ENCODE peak calls at places on chromosome 20, in four cellular contexts. One of them, this sample, is unnamed.

GRCh38 chr20:46099491-46100287 is 9.9 kb upstream of the NCOA5 start:
- DNase-seq in PC-3: no peak
- DNase-seq in HCT116: no peak
- DNase-seq in Karpas-422: peak; percentile 59
- DNase-seq in this sample: no peak

GRCh38 chr20:33518071-33518470 is 28.2 kb downstream of the CBFA2T2 start:
- DNase-seq in PC-3: peak; percentile 75
- DNase-seq in HCT116: no peak
- DNase-seq in Karpas-422: no peak
- DNase-seq in this sample: peak; percentile 47

GRCh38 chr20:10553326-10553984 is 118.3 kb downstream of the SLX4IP start:
- DNase-seq in HCT116: no peak
- DNase-seq in Karpas-422: peak; percentile 86
- DNase-seq in PC-3: peak; percentile 91
- DNase-seq in this sample: peak; percentile 87

GRCh38 chr20:62786100-62786499 is 10.2 kb upstream of the MRGBP start:
- DNase-seq in PC-3: no peak
- DNase-seq in HCT116: no peak
- DNase-seq in Karpas-422: no peak
- DNase-seq in this sample: no peak

GRCh38 chr20:48825551-48825885 is 2.3 kb downstream of the PREX1 start:
- DNase-seq in PC-3: no peak
- DNase-seq in HCT116: no peak
- DNase-seq in Karpas-422: no peak
- DNase-seq in this sample: no peak

GRCh38 chr20:41321003-41321402 is 3.5 kb upstream of the ZHX3 start:
- DNase-seq in Karpas-422: no peak
- DNase-seq in HCT116: no peak
- DNase-seq in PC-3: no peak
- DNase-seq in this sample: no peak

GRCh38 chr20:21613512-21613911 is 92.0 kb upstream of the PAX1 start:
- DNase-seq in Karpas-422: no peak
- DNase-seq in PC-3: peak; percentile 30
- DNase-seq in HCT116: no peak
- DNase-seq in this sample: no peak

GRCh38 chr20:23162887-23163286 is 76.8 kb upstream of the CD93 start:
- DNase-seq in HCT116: no peak
- DNase-seq in Karpas-422: peak; percentile 31
- DNase-seq in PC-3: no peak
- DNase-seq in this sample: no peak

GRCh38 chr20:45946149-45946970 is 11.9 kb downstream of the PCIF1 start:
- DNase-seq in Karpas-422: no peak
- DNase-seq in PC-3: no peak
- DNase-seq in HCT116: no peak
- DNase-seq in this sample: peak; percentile 41

GRCh38 chr20:22686097-22686496 is 101.7 kb upstream of the FOXA2 start:
- DNase-seq in PC-3: peak; percentile 82
- DNase-seq in Karpas-422: peak; percentile 88
- DNase-seq in HCT116: peak; percentile 46
- DNase-seq in this sample: peak; percentile 35

GRCh38 chr20:43124261-43124660 is 65.4 kb downstream of the PTPRT start:
- DNase-seq in Karpas-422: no peak
- DNase-seq in PC-3: no peak
- DNase-seq in HCT116: no peak
- DNase-seq in this sample: no peak

GRCh38 chr20:555933-556332 is 12.3 kb upstream of the CSNK2A1 start:
- DNase-seq in PC-3: no peak
- DNase-seq in HCT116: no peak
- DNase-seq in Karpas-422: no peak
- DNase-seq in this sample: peak; percentile 27

GRCh38 chr20:112396-112795 is 24.9 kb downstream of the DEFB125 start:
- DNase-seq in PC-3: no peak
- DNase-seq in HCT116: no peak
- DNase-seq in Karpas-422: no peak
- DNase-seq in this sample: no peak

GRCh38 chr20:59071224-59071623 is 28.6 kb upstream of the PRELID3B start:
- DNase-seq in Karpas-422: no peak
- DNase-seq in PC-3: no peak
- DNase-seq in HCT116: no peak
- DNase-seq in this sample: no peak

GRCh38 chr20:36298061-36298460 is 8.1 kb upstream of the DLGAP4 start:
- DNase-seq in Karpas-422: peak; percentile 15
- DNase-seq in PC-3: no peak
- DNase-seq in HCT116: no peak
- DNase-seq in this sample: no peak

GRCh38 chr20:11891081-11891826 is 26.4 kb upstream of the BTBD3 start:
- DNase-seq in PC-3: peak; percentile 59
- DNase-seq in Karpas-422: no peak
- DNase-seq in HCT116: no peak
- DNase-seq in this sample: peak; percentile 18

GRCh38 chr20:9110916-9111432 is 42.1 kb downstream of the PLCB4 start:
- DNase-seq in PC-3: no peak
- DNase-seq in Karpas-422: no peak
- DNase-seq in HCT116: no peak
- DNase-seq in this sample: no peak

GRCh38 chr20:49685161-49685601 is 28.5 kb downstream of the B4GALT5 start:
- DNase-seq in PC-3: no peak
- DNase-seq in HCT116: no peak
- DNase-seq in Karpas-422: no peak
- DNase-seq in this sample: no peak

GRCh38 chr20:59273699-59274380 is 26.6 kb upstream of the EDN3 start:
- DNase-seq in PC-3: no peak
- DNase-seq in HCT116: no peak
- DNase-seq in Karpas-422: no peak
- DNase-seq in this sample: no peak

GRCh38 chr20:53208110-53208908 is 236.2 kb downstream of the TSHZ2 start:
- DNase-seq in HCT116: no peak
- DNase-seq in Karpas-422: peak; percentile 44
- DNase-seq in PC-3: no peak
- DNase-seq in this sample: no peak

GRCh38 chr20:54148947-54149764 is 24.6 kb downstream of the CYP24A1 start:
- DNase-seq in Karpas-422: no peak
- DNase-seq in HCT116: peak; percentile 93
- DNase-seq in PC-3: peak; percentile 100
- DNase-seq in this sample: no peak

GRCh38 chr20:59149678-59150504 is 13.7 kb upstream of the ZNF831 start:
- DNase-seq in Karpas-422: no peak
- DNase-seq in PC-3: no peak
- DNase-seq in HCT116: no peak
- DNase-seq in this sample: no peak

GRCh38 chr20:558117-558516 is 14.5 kb upstream of the CSNK2A1 start:
- DNase-seq in HCT116: no peak
- DNase-seq in PC-3: peak; percentile 37
- DNase-seq in Karpas-422: no peak
- DNase-seq in this sample: no peak

GRCh38 chr20:1364106-1364505 is 28.7 kb downstream of the FKBP1A start:
- DNase-seq in PC-3: no peak
- DNase-seq in Karpas-422: no peak
- DNase-seq in HCT116: no peak
- DNase-seq in this sample: no peak

GRCh38 chr20:35908007-35908406 is 46.3 kb downstream of the SCAND1 start:
- DNase-seq in Karpas-422: no peak
- DNase-seq in PC-3: no peak
- DNase-seq in HCT116: no peak
- DNase-seq in this sample: no peak

GRCh38 chr20:11159728-11160127 is 485.9 kb upstream of the JAG1 start:
- DNase-seq in PC-3: no peak
- DNase-seq in HCT116: no peak
- DNase-seq in Karpas-422: no peak
- DNase-seq in this sample: peak; percentile 83

GRCh38 chr20:41560971-41561370 is 57.2 kb downstream of the CHD6 start:
- DNase-seq in Karpas-422: no peak
- DNase-seq in PC-3: no peak
- DNase-seq in HCT116: no peak
- DNase-seq in this sample: no peak

GRCh38 chr20:41001497-41001896 is 27.1 kb upstream of the TOP1 start:
- DNase-seq in HCT116: no peak
- DNase-seq in PC-3: no peak
- DNase-seq in Karpas-422: no peak
- DNase-seq in this sample: no peak

DNA sequence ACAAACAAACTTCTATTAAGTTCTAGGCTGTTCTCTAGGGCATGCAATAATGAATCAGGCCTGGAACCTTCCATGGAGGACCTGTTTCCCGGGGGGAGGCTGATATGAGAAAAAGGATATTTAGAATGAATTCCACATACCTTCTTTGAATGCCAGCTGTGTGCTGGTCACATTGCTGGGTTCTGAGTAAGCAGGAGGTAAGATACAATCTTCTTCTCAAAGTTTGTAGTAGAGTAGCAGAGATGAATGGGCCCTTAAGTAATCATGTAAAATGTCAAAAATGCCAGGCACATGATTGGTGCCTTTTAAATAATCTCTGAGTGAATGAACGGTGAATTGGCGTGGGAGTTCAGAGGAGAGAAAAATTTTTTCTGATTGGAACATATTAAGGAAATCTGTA is 47.4 kb downstream of the TGM2 start:
- DNase-seq in PC-3: peak; percentile 96
- DNase-seq in Karpas-422: no peak
- DNase-seq in HCT116: no peak
- DNase-seq in this sample: peak; percentile 97
- H2AFZ ChIP-seq in PC-3: no peak overlapping the region
- H2AFZ ChIP-seq in Karpas-422: no peak overlapping the region
- H2AFZ ChIP-seq in HCT116: peak overlapping the region; percentile 57
- H2AFZ ChIP-seq in this sample: no peak overlapping the region

GRCh38 chr20:57708694-57709673 is 831 bp downstream of the PMEPA1 start:
- DNase-seq in PC-3: no peak
- DNase-seq in HCT116: no peak
- DNase-seq in Karpas-422: no peak
- DNase-seq in this sample: no peak

GRCh38 chr20:57709823-57710799 is at the start of gene PMEPA1:
- DNase-seq in HCT116: peak; percentile 56
- DNase-seq in Karpas-422: peak; percentile 94
- DNase-seq in PC-3: peak; percentile 99
- DNase-seq in this sample: peak; percentile 96

GRCh38 chr20:57711311-57711712 is 1.5 kb upstream of the PMEPA1 start:
- DNase-seq in Karpas-422: no peak
- DNase-seq in PC-3: peak; percentile 36
- DNase-seq in HCT116: no peak
- DNase-seq in this sample: no peak

GRCh38 chr20:57711826-57712225 is 2.0 kb upstream of the PMEPA1 start:
- DNase-seq in PC-3: no peak
- DNase-seq in Karpas-422: no peak
- DNase-seq in HCT116: no peak
- DNase-seq in this sample: no peak

GRCh38 chr20:57710841-57711240 is 1.0 kb upstream of the PMEPA1 start:
- DNase-seq in Karpas-422: no peak
- DNase-seq in HCT116: no peak
- DNase-seq in PC-3: peak; percentile 35
- DNase-seq in this sample: no peak
- H2AFZ ChIP-seq in Karpas-422: no peak overlapping the region
- H2AFZ ChIP-seq in HCT116: no peak overlapping the region
- H2AFZ ChIP-seq in PC-3: peak overlapping the region; percentile 90
- H2AFZ ChIP-seq in this sample: no peak overlapping the region

GRCh38 chr20:37316116-37316774 is 26.8 kb downstream of the MANBAL start:
- DNase-seq in HCT116: no peak
- DNase-seq in PC-3: no peak
- DNase-seq in Karpas-422: peak; percentile 74
- DNase-seq in this sample: no peak

GRCh38 chr20:37314099-37314498 is 24.6 kb downstream of the MANBAL start:
- DNase-seq in Karpas-422: no peak
- DNase-seq in HCT116: no peak
- DNase-seq in PC-3: no peak
- DNase-seq in this sample: no peak

GRCh38 chr20:37314617-37315292 is 25.3 kb downstream of the MANBAL start:
- DNase-seq in Karpas-422: no peak
- DNase-seq in HCT116: no peak
- DNase-seq in PC-3: no peak
- DNase-seq in this sample: no peak

GRCh38 chr20:37316775-37317170 is 27.3 kb downstream of the MANBAL start:
- DNase-seq in Karpas-422: no peak
- DNase-seq in PC-3: no peak
- DNase-seq in HCT116: no peak
- DNase-seq in this sample: no peak

DNA sequence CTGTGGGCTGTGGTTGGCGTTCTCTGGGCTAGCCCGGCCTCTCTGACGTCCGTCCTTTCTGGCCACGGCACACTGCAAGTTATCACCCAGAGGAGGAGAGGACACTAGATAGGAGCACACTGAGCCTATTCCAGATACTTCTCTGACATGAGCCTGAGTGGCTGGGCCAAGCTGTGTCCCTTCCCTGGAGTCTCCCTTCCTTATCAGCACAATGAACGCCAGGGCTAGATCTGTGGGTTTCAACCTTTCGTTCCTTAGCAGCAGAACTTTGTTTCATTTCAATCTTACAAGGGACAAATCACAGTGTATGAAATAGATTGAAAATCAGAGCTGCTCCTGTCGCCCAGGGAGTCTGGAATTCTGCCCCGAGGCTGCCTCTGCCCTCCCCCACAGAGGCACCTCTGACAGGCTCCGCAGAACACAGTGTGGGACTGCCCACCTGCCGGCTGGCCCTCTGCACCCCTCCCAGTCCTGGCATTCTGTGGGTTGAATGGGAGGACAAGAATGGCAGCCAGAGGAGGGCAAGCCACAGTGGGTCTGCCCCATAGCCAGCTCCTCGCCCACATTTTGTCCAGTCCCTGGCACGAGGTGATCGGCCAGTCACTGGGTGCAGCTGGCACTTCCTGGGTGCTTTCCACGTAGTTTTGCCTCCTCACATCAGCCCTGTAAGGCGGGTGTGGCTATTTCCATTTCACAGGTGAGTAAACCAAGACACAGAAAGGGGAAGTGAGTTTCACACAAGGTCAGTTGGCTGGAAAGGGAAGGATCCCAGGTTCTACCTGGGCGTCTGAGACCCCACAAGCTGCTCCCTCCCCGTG is 26.0 kb downstream of the MANBAL start:
- DNase-seq in PC-3: no peak
- DNase-seq in HCT116: no peak
- DNase-seq in Karpas-422: peak; percentile 62
- DNase-seq in this sample: peak; percentile 86
- H2AFZ ChIP-seq in PC-3: no peak overlapping the region
- H2AFZ ChIP-seq in HCT116: no peak overlapping the region
- H2AFZ ChIP-seq in Karpas-422: no peak overlapping the region
- H2AFZ ChIP-seq in this sample: peak overlapping the region; percentile 76

DNA sequence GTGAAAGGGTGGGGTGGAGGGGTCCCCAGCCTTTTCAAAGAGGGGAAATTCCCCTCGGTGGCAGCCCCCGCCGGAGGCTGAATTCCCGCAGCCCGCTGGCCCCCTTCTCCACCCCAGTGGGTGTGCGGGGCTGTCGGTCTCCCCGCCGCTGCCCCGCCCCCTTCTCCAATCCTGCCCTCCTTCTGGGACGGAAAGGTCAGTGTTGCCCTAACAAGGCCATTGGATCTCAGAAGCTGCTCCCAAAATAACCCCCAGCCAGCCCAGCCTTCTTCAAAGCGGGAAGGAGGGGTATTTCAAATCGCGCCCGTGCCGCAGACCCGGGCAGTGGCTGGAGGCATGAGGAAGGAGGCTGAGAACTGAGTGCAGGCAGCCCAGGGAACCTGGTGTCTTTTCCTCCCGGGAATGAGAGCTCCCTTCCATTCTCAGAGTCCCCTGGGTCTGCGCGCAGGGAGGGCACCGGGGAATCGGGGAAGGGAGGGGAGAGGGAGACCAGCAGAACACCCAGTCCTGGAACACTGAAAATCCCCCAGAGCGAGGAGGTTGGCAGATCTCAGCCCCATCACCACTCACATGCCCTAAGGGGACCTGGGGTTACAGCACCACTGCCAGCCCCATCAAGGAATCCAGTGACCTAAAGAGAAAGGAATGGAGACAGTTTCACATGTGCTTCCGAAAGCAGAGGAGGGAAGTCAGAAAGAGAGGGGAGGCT is at the start of gene JPH2:
- DNase-seq in HCT116: no peak
- DNase-seq in PC-3: peak; percentile 91
- DNase-seq in Karpas-422: no peak
- DNase-seq in this sample: peak; percentile 37
- H2AFZ ChIP-seq in HCT116: peak within 1 kb of the TSS; percentile 55
- H2AFZ ChIP-seq in PC-3: peak within 1 kb of the TSS; percentile 74
- H2AFZ ChIP-seq in Karpas-422: no peak within 1 kb of the TSS
- H2AFZ ChIP-seq in this sample: peak within 1 kb of the TSS; percentile 63

This sample was measured in fibroblast of lung.